ENCODE peak calls at places on chromosome X, in ten cellular contexts. Q is ovary; N is heart right ventricle; L is NAMALWA; I is AG04450; U is choroid plexus epithelial cell; Y is suprapubic skin; F is effector CD4-positive, alpha-beta T cell; K is GM23338; B is germinal center. E is an unnamed sample.

GRCh38 chrX:3663576-3664290 is 49.7 kb downstream of the PRKX start:
- DNase-seq in Q (no peak), I (no peak), K (no peak), U (no peak), Y (no peak), B (peak), L (peak), F (no peak), N (no peak), E (no peak)

GRCh38 chrX:41661366-41662095 is 27.2 kb upstream of the GPR34 start:
- DNase-seq in Q (no peak), I (no peak), L (no peak), N (no peak), F (no peak), U (peak), Y (no peak), B (no peak), K (no peak), E (no peak)

GRCh38 chrX:5726246-5726645 is 502.4 kb downstream of the NLGN4X start:
- DNase-seq in K (no peak), B (no peak), N (no peak), U (no peak), F (no peak), Q (no peak), L (no peak), I (no peak), Y (no peak), E (peak)

GRCh38 chrX:153495362-153495751 is 577 bp downstream of the BGN start:
- DNase-seq in Q (peak), K (no peak), B (no peak), F (no peak), I (no peak), N (peak), Y (no peak), U (peak), L (no peak), E (no peak)

GRCh38 chrX:153864101-153864500 is 21.9 kb downstream of the L1CAM start:
- DNase-seq in L (no peak), F (no peak), Y (no peak), N (no peak), Q (no peak), U (no peak), K (no peak), I (no peak), B (no peak), E (no peak)

GRCh38 chrX:132758778-132759177 is 199.7 kb downstream of the HS6ST2 start:
- DNase-seq in U (no peak), N (no peak), Q (no peak), F (no peak), I (no peak), B (no peak), Y (no peak), K (peak), L (no peak), E (no peak)

GRCh38 chrX:132491191-132491590 is 2.4 kb upstream of the MBNL3 start:
- DNase-seq in U (no peak), Y (no peak), K (peak), L (peak), N (no peak), B (peak), I (no peak), F (no peak), Q (no peak), E (no peak)

GRCh38 chrX:22689290-22689689 is 310.5 kb upstream of the DDX53 start:
- DNase-seq in Y (no peak), L (no peak), B (no peak), N (no peak), U (no peak), F (no peak), K (peak), I (no peak), Q (no peak), E (no peak)

GRCh38 chrX:25534096-25534495 is 518.3 kb upstream of the ARX start:
- DNase-seq in L (no peak), B (no peak), N (no peak), I (no peak), U (no peak), K (no peak), Y (no peak), F (no peak), Q (no peak), E (no peak)

GRCh38 chrX:40122487-40122886 is 24.7 kb upstream of the BCOR start:
- DNase-seq in I (no peak), B (no peak), Y (no peak), K (no peak), N (no peak), Q (no peak), U (no peak), L (no peak), F (no peak), E (no peak)

GRCh38 chrX:125382148-125382628 is 62.5 kb downstream of the TEX13C start:
- DNase-seq in Y (no peak), B (no peak), L (no peak), F (no peak), I (no peak), Q (no peak), N (no peak), U (no peak), K (peak), E (no peak)

GRCh38 chrX:9606971-9607370 is 142.1 kb downstream of the TBL1X start:
- DNase-seq in K (no peak), L (no peak), I (no peak), B (no peak), F (no peak), N (no peak), Y (no peak), U (no peak), Q (no peak), E (no peak)

GRCh38 chrX:150688911-150689451 is 4.2 kb upstream of the MTMR1 start:
- DNase-seq in Y (no peak), I (peak), L (no peak), B (no peak), K (peak), Q (no peak), U (peak), F (no peak), N (no peak), E (peak)

GRCh38 chrX:100512471-100512870 is 72.3 kb upstream of the TNMD start:
- DNase-seq in B (peak), K (peak), Q (no peak), F (no peak), U (peak), Y (no peak), I (no peak), N (no peak), L (peak), E (no peak)

GRCh38 chrX:40277672-40278071 is 179.9 kb upstream of the BCOR start:
- DNase-seq in F (no peak), N (no peak), L (no peak), Y (no peak), U (no peak), K (no peak), B (no peak), Q (no peak), I (no peak), E (no peak)

GRCh38 chrX:145820825-145821224 is 3.2 kb downstream of the SLITRK2 start:
- DNase-seq in L (no peak), F (no peak), K (no peak), U (no peak), B (no peak), N (no peak), I (no peak), Y (no peak), Q (no peak), E (no peak)

GRCh38 chrX:34629572-34629971 is 27.5 kb downstream of the TMEM47 start:
- DNase-seq in B (no peak), F (no peak), Q (no peak), K (no peak), Y (no peak), N (no peak), U (no peak), I (no peak), L (no peak), E (no peak)

GRCh38 chrX:103586314-103586646 is 965 bp downstream of the TCEAL4 start:
- DNase-seq in L (no peak), F (no peak), U (peak), N (no peak), B (no peak), Y (no peak), Q (peak), I (no peak), K (no peak), E (no peak)

GRCh38 chrX:134396174-134396573 is 63.8 kb upstream of the HPRT1 start:
- DNase-seq in N (no peak), Y (no peak), Q (no peak), B (no peak), L (peak), I (no peak), F (no peak), K (peak), U (peak), E (no peak)

GRCh38 chrX:1450381-1451161 is 2.1 kb downstream of the ASMTL start:
- DNase-seq in U (no peak), N (no peak), K (no peak), Y (peak), I (no peak), Q (peak), L (no peak), B (no peak), F (no peak), E (peak)

GRCh38 chrX:48459483-48459882 is 10.6 kb downstream of the SLC38A5 start:
- DNase-seq in I (no peak), K (no peak), L (no peak), N (no peak), Y (no peak), B (peak), F (no peak), U (no peak), Q (no peak), E (no peak)

GRCh38 chrX:138996268-138996667 is 284.8 kb upstream of the FGF13 start:
- DNase-seq in L (no peak), K (no peak), U (no peak), Q (no peak), Y (no peak), F (no peak), I (no peak), N (no peak), B (no peak), E (no peak)

GRCh38 chrX:444305-444704 is 57.6 kb upstream of the PPP2R3B start:
- DNase-seq in N (no peak), B (no peak), U (no peak), L (no peak), Y (no peak), F (no peak), Q (no peak), I (no peak), K (no peak), E (no peak)

GRCh38 chrX:21966866-21967265 is 26.4 kb downstream of the SMS start:
- DNase-seq in F (no peak), N (no peak), L (no peak), Q (no peak), K (no peak), Y (no peak), I (no peak), U (no peak), B (no peak), E (no peak)

GRCh38 chrX:17086317-17086716 is 139.9 kb downstream of the REPS2 start:
- DNase-seq in Y (no peak), K (no peak), U (no peak), Q (no peak), F (no peak), B (no peak), I (no peak), N (no peak), L (no peak), E (no peak)

GRCh38 chrX:78063687-78064086 is 40.4 kb upstream of the PGK1 start:
- DNase-seq in Y (no peak), U (peak), Q (no peak), L (no peak), I (no peak), N (no peak), F (no peak), B (no peak), K (no peak), E (no peak)

GRCh38 chrX:2464677-2465166 is 36.1 kb downstream of the DHRSX start:
- DNase-seq in I (peak), N (no peak), U (no peak), Q (no peak), B (no peak), Y (no peak), K (peak), F (no peak), L (no peak), E (no peak)

GRCh38 chrX:135086197-135086854 is 34.0 kb downstream of the ETDB start:
- DNase-seq in B (peak), L (peak), F (peak), K (peak), U (peak), Q (no peak), Y (no peak), I (peak), N (no peak), E (no peak)

GRCh38 chrX:85288992-85289723 is 45.4 kb downstream of the ZNF711 start:
- DNase-seq in K (peak), Q (no peak), L (peak), N (no peak), Y (no peak), F (no peak), B (no peak), U (no peak), I (no peak), E (no peak)

GRCh38 chrX:149908727-149909126 is 20.6 kb upstream of the HSFX4 start:
- DNase-seq in N (no peak), Q (no peak), L (no peak), K (no peak), U (no peak), B (no peak), Y (no peak), I (no peak), F (no peak), E (no peak)

GRCh38 chrX:926070-926469 is 286.4 kb downstream of the CRLF2 start:
- DNase-seq in N (no peak), I (no peak), U (no peak), B (no peak), F (no peak), K (no peak), Q (no peak), L (no peak), Y (no peak), E (peak)

E was measured in RWPE2.